ENCODE peak calls at places on chromosome 7, in seven cellular contexts. G is H9, D is neural progenitor cell, J is IMR-90, B is GM23248, A is fibroblast of lung, M is psoas muscle. V is an unnamed sample. For H3K4me1, the result is how much of the 10 kb centered on the place peaks cover.

GRCh38 chr7:83339927-83340326 is 177.2 kb upstream of the PCLO start:
- DNase-seq in G (no peak), D (no peak), J (no peak), B (no peak), A (no peak), M (no peak), V (no peak)

GRCh38 chr7:27171636-27172387 is 2.3 kb downstream of the HOXA10 start:
- DNase-seq in G (peak), D (peak), J (no peak), B (peak), A (no peak), M (no peak), V (peak)

GRCh38 chr7:50584386-50584785 is 19.2 kb upstream of the DDC start:
- DNase-seq in G (no peak), D (no peak), J (no peak), B (no peak), A (no peak), M (no peak), V (no peak)

GRCh38 chr7:109246330-109247077 is 676.8 kb downstream of the DNAJB9 start:
- DNase-seq in G (no peak), D (no peak), J (no peak), B (peak), A (peak), M (no peak), V (no peak)

GRCh38 chr7:141979611-141980010 is 6.0 kb upstream of the TAS2R38 start:
- DNase-seq in G (no peak), D (no peak), J (no peak), B (no peak), A (no peak), M (no peak), V (no peak)

GRCh38 chr7:136030330-136030729 is 53.2 kb upstream of the MTPN start:
- DNase-seq in G (no peak), D (no peak), J (no peak), B (no peak), A (no peak), M (no peak), V (no peak)

GRCh38 chr7:36775061-36775631 is 50.9 kb upstream of the AOAH start:
- DNase-seq in G (no peak), D (no peak), J (no peak), B (no peak), A (no peak), M (no peak), V (no peak)

GRCh38 chr7:154640266-154640865 is 362.6 kb downstream of the PAXIP1 start:
- DNase-seq in G (peak), D (peak), J (no peak), B (no peak), A (no peak), M (no peak), V (no peak)

GRCh38 chr7:30135551-30136271 is 925 bp downstream of the MTURN start:
- DNase-seq in G (no peak), D (peak), J (peak), B (peak), A (peak), M (peak), V (peak)

GRCh38 chr7:44978511-44979366 is at the start of gene MYO1G:
- DNase-seq in G (no peak), D (no peak), J (no peak), B (no peak), A (no peak), M (peak), V (peak)

GRCh38 chr7:108875139-108875538 is 305.5 kb downstream of the DNAJB9 start:
- DNase-seq in G (peak), D (no peak), J (peak), B (no peak), A (peak), M (no peak), V (no peak)

GRCh38 chr7:65397730-65398142 is 24.1 kb downstream of the ZNF92 start:
- DNase-seq in G (no peak), D (no peak), J (no peak), B (no peak), A (peak), M (no peak), V (no peak)

GRCh38 chr7:130914589-130915294 is 180.7 kb upstream of the KLF14 start:
- DNase-seq in G (no peak), D (no peak), J (no peak), B (no peak), A (no peak), M (no peak), V (no peak)

GRCh38 chr7:137538361-137538762 is 194.8 kb upstream of the PTN start:
- DNase-seq in G (no peak), D (no peak), J (peak), B (peak), A (peak), M (no peak), V (no peak)

GRCh38 chr7:24826662-24827020 is 69.4 kb upstream of the GSDME start:
- DNase-seq in G (no peak), D (no peak), J (no peak), B (no peak), A (peak), M (no peak), V (no peak)

GRCh38 chr7:65462148-65462716 is 88.6 kb downstream of the ZNF92 start:
- DNase-seq in G (no peak), D (no peak), J (no peak), B (no peak), A (no peak), M (no peak), V (no peak)

GRCh38 chr7:110718514-110719205 is 372.3 kb upstream of the LRRN3 start:
- DNase-seq in G (peak), D (no peak), J (no peak), B (no peak), A (no peak), M (no peak), V (no peak)

GRCh38 chr7:6709808-6710207 is 3.1 kb upstream of the ZNF12 start:
- DNase-seq in G (no peak), D (no peak), J (no peak), B (no peak), A (no peak), M (no peak), V (no peak)

GRCh38 chr7:5525271-5526189 is 101.9 kb upstream of the TNRC18 start:
- DNase-seq in G (peak), D (peak), J (peak), B (peak), A (peak), M (no peak), V (no peak)

GRCh38 chr7:76383089-76383944 is 24.5 kb upstream of the YWHAG start:
- DNase-seq in G (peak), D (peak), J (no peak), B (no peak), A (peak), M (no peak), V (no peak)

GRCh38 chr7:72087926-72088325 is 324.2 kb downstream of the CALN1 start:
- DNase-seq in G (no peak), D (no peak), J (no peak), B (no peak), A (no peak), M (no peak), V (no peak)

GRCh38 chr7:26460326-26460725 is 168.7 kb downstream of the SNX10 start:
- DNase-seq in G (no peak), D (no peak), J (no peak), B (no peak), A (no peak), M (no peak), V (no peak)

GRCh38 chr7:109259151-109259550 is 689.5 kb downstream of the DNAJB9 start:
- DNase-seq in G (no peak), D (peak), J (no peak), B (no peak), A (peak), M (no peak), V (no peak)

GRCh38 chr7:21542891-21543527 is at the start of gene DNAH11:
- DNase-seq in G (peak), D (peak), J (no peak), B (peak), A (peak), M (peak), V (peak)

GRCh38 chr7:153090757-153091156 is 331.2 kb downstream of the ACTR3B start:
- DNase-seq in G (no peak), D (no peak), J (no peak), B (no peak), A (no peak), M (no peak), V (no peak)

GRCh38 chr7:137968890-137969289 is 33.0 kb downstream of the CREB3L2 start:
- DNase-seq in G (no peak), D (no peak), J (no peak), B (peak), A (no peak), M (no peak), V (no peak)

GRCh38 chr7:4286281-4286680 is 395.8 kb upstream of the FOXK1 start:
- DNase-seq in G (no peak), D (no peak), J (no peak), B (no peak), A (no peak), M (no peak), V (no peak)

GRCh38 chr7:87344446-87344845 is 1.0 kb upstream of the CROT start:
- DNase-seq in G (no peak), D (no peak), J (no peak), B (no peak), A (no peak), M (no peak), V (no peak)

GRCh38 chr7:32259917-32260596 is 189.8 kb upstream of the PDE1C start:
- DNase-seq in G (no peak), D (no peak), J (no peak), B (no peak), A (no peak), M (no peak), V (no peak)

GRCh38 chr7:1946461-1947450 is 276.7 kb downstream of the ELFN1 start:
- DNase-seq in G (no peak), D (no peak), J (no peak), B (no peak), A (no peak), M (peak), V (peak)

GRCh38 chr7:50962962-50963374 is 180.3 kb upstream of the GRB10 start:
- DNase-seq in G (peak), D (peak), J (no peak), B (peak), A (peak), M (peak), V (peak)

GRCh38 chr7:50605059-50605458 is 39.9 kb upstream of the DDC start:
- DNase-seq in G (no peak), D (no peak), J (no peak), B (no peak), A (no peak), M (no peak), V (no peak)

GRCh38 chr7:105015631-105015965 is 1.6 kb downstream of the KMT2E start:
- DNase-seq in G (no peak), D (peak), J (peak), B (peak), A (peak), M (no peak), V (no peak)

GRCh38 chr7:105013283-105013817 is 655 bp upstream of the KMT2E start:
- DNase-seq in G (peak), D (peak), J (peak), B (peak), A (peak), M (peak), V (peak)

GRCh38 chr7:105014725-105015630 is 973 bp downstream of the KMT2E start:
- DNase-seq in G (peak), D (peak), J (peak), B (peak), A (peak), M (no peak), V (peak)

GRCh38 chr7:105012503-105013282 is 1.3 kb upstream of the KMT2E start:
- DNase-seq in G (peak), D (peak), J (peak), B (peak), A (peak), M (peak), V (peak)

DNA sequence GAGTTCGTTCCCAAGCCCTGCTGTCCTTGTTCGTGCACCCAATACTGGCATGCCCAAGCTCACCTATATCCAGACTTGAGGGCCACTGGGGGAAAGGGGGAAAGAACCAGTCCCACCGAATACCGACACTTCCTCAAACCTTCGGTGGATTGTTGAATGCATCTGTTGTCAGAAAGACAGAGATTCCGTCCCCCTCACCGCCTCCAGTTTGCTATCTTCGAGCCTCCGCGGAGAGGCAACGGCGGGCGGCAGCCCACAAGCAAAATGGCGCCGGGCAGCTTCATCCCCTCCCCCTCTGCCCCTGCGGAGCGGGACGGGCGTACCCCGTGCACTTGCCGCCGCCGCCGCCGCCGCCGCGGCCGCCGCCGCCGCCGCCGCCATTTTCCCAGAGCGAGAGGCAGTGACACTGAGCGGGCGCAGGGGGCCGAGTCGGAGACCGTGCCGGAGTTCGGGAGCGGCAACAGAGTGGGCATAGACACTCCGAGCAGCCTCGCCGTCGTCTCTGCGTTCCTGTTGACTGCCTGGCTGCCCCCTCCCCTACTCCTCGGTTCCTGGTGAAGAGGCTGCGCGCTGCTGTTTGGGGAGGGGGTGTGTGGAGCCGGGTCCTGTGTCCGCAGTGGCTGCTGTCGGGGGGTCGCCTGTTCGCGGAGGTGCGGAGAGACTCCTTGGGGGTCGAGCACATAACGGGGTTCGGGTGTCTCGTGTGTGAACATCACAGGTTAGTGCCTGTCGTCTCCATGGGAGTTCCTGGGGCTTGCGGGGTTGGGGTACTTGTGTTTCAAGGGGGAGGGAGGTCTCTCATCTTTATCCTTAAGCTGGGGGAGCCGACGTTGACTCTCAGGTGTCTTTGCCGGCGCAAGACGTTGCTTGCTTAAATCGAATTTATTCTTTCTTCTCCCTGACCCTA is at the start of gene KMT2E:
- DNase-seq in G (peak), D (peak), J (peak), B (peak), A (peak), M (peak), V (peak)
- H3K4me1 ChIP-seq in G (under half), D (under half), J (under half), B (under half), A (under half), M (under half), V (under half)

GRCh38 chr7:148962515-148962822 is 65.8 kb downstream of the PDIA4 start:
- DNase-seq in G (no peak), D (no peak), J (no peak), B (no peak), A (no peak), M (no peak), V (no peak)
- H3K27ac ChIP-seq in G (no peak), D (no peak), J (no peak), B (no peak), A (no peak), M (peak), V (no peak)

GRCh38 chr7:101835136-101835535 is 17.7 kb downstream of the CUX1 start:
- DNase-seq in G (peak), D (no peak), J (no peak), B (no peak), A (no peak), M (no peak), V (no peak)
- H3K4me1 ChIP-seq in G (under half), D (under half), J (under half), B (under half), A (under half), M (under half), V (under half)

DNA sequence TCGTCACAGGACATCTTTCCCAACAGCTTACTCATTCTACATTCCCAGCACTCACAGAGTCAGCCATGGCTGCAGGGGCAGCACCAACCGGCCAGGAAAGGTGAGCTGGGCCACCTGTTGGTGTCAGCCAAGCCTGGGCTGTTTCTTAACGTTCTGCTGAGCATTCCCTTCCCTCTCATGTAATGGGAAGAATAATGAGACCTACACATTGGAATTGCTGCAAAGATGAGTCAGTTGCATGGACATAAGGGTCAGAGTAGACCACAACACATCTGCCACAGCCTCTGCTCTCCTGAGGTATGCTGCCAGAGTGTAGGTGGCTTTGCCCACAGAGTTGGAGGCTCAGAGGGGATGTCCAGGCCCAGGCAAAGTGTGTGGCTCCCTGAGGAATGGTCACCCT is 163.0 kb downstream of the TNS3 start:
- DNase-seq in G (no peak), D (no peak), J (peak), B (peak), A (peak), M (peak), V (no peak)
- H3K27ac ChIP-seq in G (no peak), D (no peak), J (peak), B (peak), A (no peak), M (peak), V (no peak)

DNA sequence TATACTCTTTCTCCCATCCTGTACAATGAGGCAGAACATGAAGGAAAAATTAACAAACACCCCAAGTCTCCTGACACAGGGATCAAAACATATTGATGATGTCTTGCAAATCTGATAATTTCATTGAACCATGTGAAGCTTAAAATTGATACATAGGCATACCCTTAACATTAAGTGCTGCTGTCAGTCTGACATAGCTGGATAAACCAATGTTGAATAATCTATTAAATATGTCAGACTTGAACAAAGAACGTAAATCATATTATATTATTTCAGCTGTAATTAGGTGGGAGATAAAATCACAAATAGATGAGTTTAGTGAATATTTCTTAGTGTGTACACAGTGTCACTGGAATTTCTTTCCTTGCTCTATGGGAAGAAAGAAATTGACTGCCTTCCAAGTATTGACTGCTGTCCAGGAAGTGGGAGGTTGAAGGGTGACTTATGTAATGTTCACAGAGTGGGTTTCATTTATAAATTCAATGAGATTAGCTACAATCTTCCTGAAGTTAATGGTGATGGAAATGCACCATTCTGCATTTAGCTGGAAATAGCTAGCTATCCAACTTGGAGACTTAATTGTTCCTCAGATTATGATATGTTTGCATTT is 170.8 kb downstream of the AUTS2 start:
- DNase-seq in G (no peak), D (no peak), J (no peak), B (no peak), A (peak), M (no peak), V (no peak)
- H3K4me1 ChIP-seq in G (under half), D (under half), J (under half), B (under half), A (under half), M (under half), V (under half)

GRCh38 chr7:74372511-74373111 is 81.1 kb upstream of the GTF2IRD1 start:
- DNase-seq in G (no peak), D (peak), J (no peak), B (no peak), A (peak), M (no peak), V (peak)
- H3K27ac ChIP-seq in G (no peak), D (no peak), J (no peak), B (no peak), A (no peak), M (no peak), V (no peak)

GRCh38 chr7:52297128-52297527 is 738.3 kb upstream of the POM121L12 start:
- DNase-seq in G (no peak), D (no peak), J (no peak), B (no peak), A (no peak), M (no peak), V (no peak)
- H3K4me1 ChIP-seq in G (under half), D (under half), J (under half), B (under half), A (under half), M (under half), V (under half)

DNA sequence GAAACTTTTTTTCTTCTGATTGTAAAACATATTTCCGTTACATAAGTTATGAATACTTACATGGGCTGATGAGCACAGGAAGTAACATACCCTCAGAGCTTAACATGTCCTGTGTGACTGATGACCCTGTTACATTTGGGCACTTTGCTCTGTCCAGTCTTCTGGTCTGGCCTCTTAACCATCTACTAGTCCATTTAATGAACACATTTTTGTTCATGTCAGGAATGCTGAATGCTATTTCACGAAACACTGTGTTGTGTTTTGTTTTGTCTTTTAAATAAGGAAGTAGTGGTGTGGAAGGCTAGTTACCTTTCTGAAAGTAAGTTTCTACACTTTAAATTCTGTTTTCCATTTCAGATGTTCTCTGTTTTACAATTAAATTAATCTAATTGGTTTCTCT is 77.7 kb downstream of the RBM33 start:
- DNase-seq in G (no peak), D (no peak), J (no peak), B (no peak), A (no peak), M (no peak), V (no peak)
- H3K27ac ChIP-seq in G (no peak), D (no peak), J (no peak), B (no peak), A (no peak), M (no peak), V (no peak)

V was measured in aorta.